ENCODE peak calls at places on chromosomes 7 and 10, in five cellular contexts. X is IMR-90, N is choroid plexus epithelial cell, Q is tibial nerve, C is astrocyte of the spinal cord. E is an unnamed sample.

GRCh38 chr10:125076891-125077643 is 83.3 kb downstream of the CTBP2 start:
- DNase-seq in X (peak), N (peak), Q (no peak), C (peak), E (no peak)

GRCh38 chr10:70956029-70956759 is 67.8 kb upstream of the PCBD1 start:
- DNase-seq in X (no peak), N (no peak), Q (no peak), C (no peak), E (no peak)

GRCh38 chr10:49837685-49838084 is 75.6 kb upstream of the OGDHL start:
- DNase-seq in X (no peak), N (no peak), Q (no peak), C (no peak), E (no peak)

GRCh38 chr7:26202019-26202985 is 757 bp downstream of the CBX3 start:
- DNase-seq in X (no peak), N (no peak), Q (peak), C (peak), E (no peak)

GRCh38 chr7:83468251-83468739 is 180.6 kb downstream of the SEMA3E start:
- DNase-seq in X (peak), N (peak), Q (peak), C (peak), E (peak)

GRCh38 chr10:127458829-127459228 is 90.3 kb upstream of the NPS start:
- DNase-seq in X (no peak), N (no peak), Q (no peak), C (no peak), E (no peak)

GRCh38 chr7:122829962-122830361 is 56.3 kb downstream of the CADPS2 start:
- DNase-seq in X (no peak), N (no peak), Q (no peak), C (no peak), E (no peak)

GRCh38 chr7:131792311-131792710 is 235.9 kb upstream of the PODXL start:
- DNase-seq in X (no peak), N (no peak), Q (no peak), C (no peak), E (no peak)

GRCh38 chr7:41573017-41573416 is 129.9 kb downstream of the INHBA start:
- DNase-seq in X (peak), N (peak), Q (no peak), C (peak), E (peak)

GRCh38 chr10:58358947-58359346 is 24.1 kb downstream of the UBE2D1 start:
- DNase-seq in X (no peak), N (no peak), Q (no peak), C (no peak), E (no peak)

GRCh38 chr7:16915405-16915804 is 33.6 kb upstream of the AGR3 start:
- DNase-seq in X (peak), N (peak), Q (no peak), C (peak), E (peak)

GRCh38 chr10:119608316-119609155 is 11.8 kb upstream of the TIAL1 start:
- DNase-seq in X (peak), N (peak), Q (no peak), C (peak), E (peak)

GRCh38 chr7:151061241-151062110 is 2.1 kb downstream of the SLC4A2 start:
- DNase-seq in X (no peak), N (peak), Q (no peak), C (no peak), E (no peak)

GRCh38 chr10:123389520-123389919 is 235.3 kb downstream of the BUB3 start:
- DNase-seq in X (no peak), N (no peak), Q (no peak), C (no peak), E (no peak)

GRCh38 chr7:2974093-2974819 is 69.4 kb downstream of the CARD11 start:
- DNase-seq in X (no peak), N (no peak), Q (no peak), C (no peak), E (no peak)

GRCh38 chr7:128094686-128095085 is 63.4 kb upstream of the LRRC4 start:
- DNase-seq in X (no peak), N (no peak), Q (no peak), C (no peak), E (no peak)

GRCh38 chr7:4173615-4174014 is 508.5 kb upstream of the FOXK1 start:
- DNase-seq in X (no peak), N (no peak), Q (no peak), C (no peak), E (no peak)

GRCh38 chr7:142562688-142563087 is 186.6 kb upstream of the PRSS1 start:
- DNase-seq in X (no peak), N (no peak), Q (no peak), C (no peak), E (no peak)

GRCh38 chr7:131600578-131600977 is 44.1 kb upstream of the PODXL start:
- DNase-seq in X (peak), N (peak), Q (no peak), C (peak), E (no peak)

GRCh38 chr7:100890640-100891521 is 1.4 kb upstream of the UFSP1 start:
- DNase-seq in X (no peak), N (no peak), Q (no peak), C (no peak), E (no peak)

GRCh38 chr10:124149681-124150080 is 56.3 kb upstream of the CHST15 start:
- DNase-seq in X (no peak), N (no peak), Q (no peak), C (no peak), E (no peak)

GRCh38 chr7:31948041-31948440 is 122.2 kb downstream of the PDE1C start:
- DNase-seq in X (peak), N (peak), Q (no peak), C (peak), E (peak)

GRCh38 chr7:13197501-13197900 is 510.1 kb downstream of the ARL4A start:
- DNase-seq in X (peak), N (peak), Q (no peak), C (peak), E (peak)

GRCh38 chr10:29968556-29968955 is 90.8 kb downstream of the JCAD start:
- DNase-seq in X (no peak), N (no peak), Q (no peak), C (no peak), E (no peak)

GRCh38 chr10:12710594-12711343 is 290.7 kb downstream of the CCDC3 start:
- DNase-seq in X (peak), N (peak), Q (peak), C (peak), E (peak)

DNA sequence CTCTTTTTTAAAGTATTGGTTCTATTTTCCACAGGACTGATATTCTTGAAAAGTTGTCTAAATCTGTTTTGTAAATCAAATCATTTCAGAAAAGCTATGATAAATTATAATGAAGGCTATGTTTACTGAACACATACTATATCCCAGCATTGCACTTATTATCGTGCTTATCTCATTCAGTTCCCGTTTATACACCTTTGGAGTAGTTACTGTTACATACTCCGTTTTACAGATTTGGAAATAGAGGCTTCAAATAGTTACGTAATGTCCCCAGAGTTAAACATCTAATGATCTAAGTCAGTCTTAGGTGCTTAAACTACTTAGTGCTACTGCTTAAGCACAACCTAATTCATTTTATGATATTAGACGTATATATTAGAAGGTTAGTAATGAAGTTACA is 1.2 kb downstream of the NUP205 start:
- DNase-seq in X (no peak), N (no peak), Q (no peak), C (peak), E (no peak)
- H3K4me3 ChIP-seq in X (peak), N (peak), Q (peak), C (peak), E (peak)

GRCh38 chr10:113441220-113441619 is 111.6 kb upstream of the HABP2 start:
- DNase-seq in X (no peak), N (no peak), Q (no peak), C (no peak), E (no peak)
- TF ChIP-seq CTCF in X (no peak), N (no peak), Q (no peak), C (no peak), E (no peak)

GRCh38 chr7:54774785-54775740 is 16.1 kb upstream of the SEC61G start:
- DNase-seq in X (no peak), N (no peak), Q (no peak), C (no peak), E (no peak)

GRCh38 chr7:54778696-54779285 is 19.8 kb upstream of the SEC61G start:
- DNase-seq in X (peak), N (no peak), Q (no peak), C (peak), E (no peak)

GRCh38 chr7:54778166-54778565 is 19.2 kb upstream of the SEC61G start:
- DNase-seq in X (no peak), N (no peak), Q (no peak), C (no peak), E (no peak)

GRCh38 chr7:54769203-54769602 is 10.2 kb upstream of the SEC61G start:
- DNase-seq in X (peak), N (no peak), Q (no peak), C (peak), E (no peak)

GRCh38 chr7:54773472-54774399 is 14.7 kb upstream of the SEC61G start:
- DNase-seq in X (peak), N (peak), Q (peak), C (peak), E (peak)
- H3K4me3 ChIP-seq in X (peak), N (peak), Q (no peak), C (peak), E (peak)

GRCh38 chr10:44965651-44966097 is 6.1 kb downstream of the RASSF4 start:
- DNase-seq in X (no peak), N (no peak), Q (no peak), C (no peak), E (no peak)

GRCh38 chr10:44965104-44965503 is 5.5 kb downstream of the RASSF4 start:
- DNase-seq in X (no peak), N (no peak), Q (no peak), C (no peak), E (no peak)

GRCh38 chr10:44962870-44963738 is 3.5 kb downstream of the RASSF4 start:
- DNase-seq in X (no peak), N (no peak), Q (no peak), C (no peak), E (no peak)

GRCh38 chr10:44961931-44962750 is 2.5 kb downstream of the RASSF4 start:
- DNase-seq in X (no peak), N (no peak), Q (no peak), C (no peak), E (no peak)

GRCh38 chr10:44963772-44964633 is 4.4 kb downstream of the RASSF4 start:
- DNase-seq in X (no peak), N (no peak), Q (peak), C (no peak), E (peak)
- TF ChIP-seq CTCF in X (no peak), N (no peak), Q (no peak), C (no peak), E (no peak)

GRCh38 chr10:15579605-15580004 is 140.1 kb downstream of the ITGA8 start:
- DNase-seq in X (peak), N (peak), Q (no peak), C (peak), E (peak)
- H3K4me3 ChIP-seq in X (no peak), N (no peak), Q (no peak), C (no peak), E (no peak)

DNA sequence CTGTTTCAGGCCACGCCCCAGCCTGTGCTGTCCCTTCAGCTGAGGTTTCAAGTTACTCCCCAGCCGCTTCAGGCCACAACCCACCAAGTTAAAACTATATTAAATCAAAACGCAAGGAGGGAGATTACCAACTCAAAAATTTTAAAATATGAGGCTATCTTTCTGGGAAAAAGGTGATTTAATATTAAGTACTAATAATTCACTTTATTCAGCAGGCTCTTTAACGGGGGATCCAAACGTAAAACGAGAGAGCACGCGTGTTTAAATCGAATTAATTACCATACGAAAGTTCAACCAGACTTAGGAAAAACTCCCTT is 1.2 kb upstream of the AKR1B15 start:
- DNase-seq in X (peak), N (peak), Q (peak), C (peak), E (peak)
- TF ChIP-seq CTCF in X (no peak), N (no peak), Q (no peak), C (no peak), E (no peak)

E was measured in fibroblast of villous mesenchyme.